ENCODE peak calls at places on chromosomes 5 and 9, in six cellular contexts. V is neuronal stem cell, C is right atrium auricular region, B is thyroid gland, W is mammary epithelial cell, I is lung. F is an unnamed sample.

GRCh38 chr9:75788006-75788634 is 102.4 kb upstream of the PCSK5 start:
- DNase-seq in V (no peak), C (no peak), B (no peak), W (no peak), I (no peak), F (peak; percentile 78)

GRCh38 chr5:173615884-173616576 is 420 bp downstream of the BOD1 start:
- DNase-seq in V (peak; percentile 72), C (peak; percentile 67), B (peak; percentile 70), W (peak; percentile 66), I (peak; percentile 66), F (peak; percentile 78)

GRCh38 chr9:6414291-6414690 is 1.3 kb downstream of the UHRF2 start:
- DNase-seq in V (no peak), C (no peak), B (peak; percentile 21), W (peak; percentile 37), I (no peak), F (no peak)

GRCh38 chr5:157785781-157786180 is 42.3 kb downstream of the LSM11 start:
- DNase-seq in V (no peak), C (no peak), B (no peak), W (no peak), I (no peak), F (no peak)

GRCh38 chr9:133584559-133585476 is 24.4 kb downstream of the FAM163B start:
- DNase-seq in V (no peak), C (no peak), B (no peak), W (no peak), I (no peak), F (peak; percentile 56)

GRCh38 chr5:78953092-78953800 is 31.9 kb downstream of the ARSB start:
- DNase-seq in V (no peak), C (no peak), B (no peak), W (peak; percentile 75), I (no peak), F (no peak)

GRCh38 chr5:41921874-41922273 is 3.2 kb upstream of the FBXO4 start:
- DNase-seq in V (no peak), C (no peak), B (no peak), W (peak; percentile 53), I (no peak), F (peak; percentile 9)

GRCh38 chr9:121557581-121558422 is 58.2 kb upstream of the GGTA1 start:
- DNase-seq in V (peak; percentile 30), C (peak; percentile 82), B (peak; percentile 22), W (peak; percentile 83), I (peak; percentile 61), F (peak; percentile 81)

GRCh38 chr9:86856259-86856658 is 91.0 kb downstream of the GAS1 start:
- DNase-seq in V (no peak), C (no peak), B (no peak), W (no peak), I (no peak), F (no peak)

GRCh38 chr5:103283120-103283519 is 24.6 kb downstream of the MACIR start:
- DNase-seq in V (no peak), C (no peak), B (no peak), W (no peak), I (no peak), F (no peak)

GRCh38 chr5:67003906-67004729 is 192.5 kb downstream of the CD180 start:
- DNase-seq in V (peak; percentile 53), C (peak; percentile 95), B (peak; percentile 88), W (peak; percentile 97), I (peak; percentile 87), F (peak; percentile 75)

GRCh38 chr9:4375424-4376195 is 75.7 kb upstream of the GLIS3 start:
- DNase-seq in V (peak; percentile 27), C (no peak), B (no peak), W (peak; percentile 56), I (no peak), F (no peak)

GRCh38 chr5:80973027-80973426 is 12.9 kb downstream of the RASGRF2 start:
- DNase-seq in V (no peak), C (no peak), B (no peak), W (no peak), I (no peak), F (no peak)

GRCh38 chr9:69331444-69331843 is 6.4 kb downstream of the ENTREP1 start:
- DNase-seq in V (no peak), C (no peak), B (no peak), W (peak; percentile 73), I (no peak), F (no peak)

GRCh38 chr5:132381614-132382013 is 12.1 kb downstream of the SLC22A5 start:
- DNase-seq in V (no peak), C (no peak), B (no peak), W (no peak), I (no peak), F (no peak)

GRCh38 chr5:103092676-103093075 is 27.3 kb downstream of the GIN1 start:
- DNase-seq in V (no peak), C (no peak), B (no peak), W (no peak), I (no peak), F (no peak)

GRCh38 chr5:119629339-119629738 is at the start of gene FAM170A:
- DNase-seq in V (no peak), C (no peak), B (no peak), W (no peak), I (no peak), F (no peak)

GRCh38 chr9:105405514-105406131 is 42.2 kb upstream of the FSD1L start:
- DNase-seq in V (no peak), C (no peak), B (no peak), W (peak; percentile 22), I (no peak), F (no peak)

GRCh38 chr5:68780299-68780960 is 313.4 kb upstream of the SLC30A5 start:
- DNase-seq in V (no peak), C (no peak), B (no peak), W (peak; percentile 2), I (no peak), F (no peak)

GRCh38 chr9:114366334-114367128 is 21.3 kb downstream of the AKNA start:
- DNase-seq in V (no peak), C (no peak), B (no peak), W (peak; percentile 21), I (no peak), F (peak; percentile 26)

GRCh38 chr5:19874811-19875210 is 113.2 kb downstream of the CDH18 start:
- DNase-seq in V (no peak), C (no peak), B (no peak), W (no peak), I (no peak), F (no peak)

GRCh38 chr9:98455957-98456621 is 200.6 kb upstream of the TBC1D2 start:
- DNase-seq in V (no peak), C (no peak), B (peak; percentile 64), W (peak; percentile 80), I (no peak), F (peak; percentile 46)

GRCh38 chr5:78587775-78588291 is 60.7 kb downstream of the LHFPL2 start:
- DNase-seq in V (no peak), C (no peak), B (no peak), W (no peak), I (no peak), F (peak; percentile 41)

GRCh38 chr5:178137991-178138390 is 7.2 kb downstream of the RMND5B start:
- DNase-seq in V (no peak), C (no peak), B (no peak), W (no peak), I (no peak), F (no peak)

GRCh38 chr9:6715755-6716643 is 41.8 kb upstream of the KDM4C start:
- DNase-seq in V (no peak), C (no peak), B (peak; percentile 77), W (no peak), I (peak; percentile 62), F (no peak)

GRCh38 chr9:2021731-2022130 is 6.6 kb downstream of the SMARCA2 start:
- DNase-seq in V (no peak), C (no peak), B (no peak), W (no peak), I (no peak), F (no peak)

GRCh38 chr9:2023042-2023441 is 7.9 kb downstream of the SMARCA2 start:
- DNase-seq in V (no peak), C (no peak), B (no peak), W (no peak), I (no peak), F (no peak)

GRCh38 chr9:2022560-2022959 is 7.4 kb downstream of the SMARCA2 start:
- DNase-seq in V (no peak), C (no peak), B (no peak), W (no peak), I (no peak), F (no peak)

GRCh38 chr9:2024888-2025781 is 10.0 kb downstream of the SMARCA2 start:
- DNase-seq in V (no peak), C (no peak), B (no peak), W (no peak), I (no peak), F (no peak)

DNA sequence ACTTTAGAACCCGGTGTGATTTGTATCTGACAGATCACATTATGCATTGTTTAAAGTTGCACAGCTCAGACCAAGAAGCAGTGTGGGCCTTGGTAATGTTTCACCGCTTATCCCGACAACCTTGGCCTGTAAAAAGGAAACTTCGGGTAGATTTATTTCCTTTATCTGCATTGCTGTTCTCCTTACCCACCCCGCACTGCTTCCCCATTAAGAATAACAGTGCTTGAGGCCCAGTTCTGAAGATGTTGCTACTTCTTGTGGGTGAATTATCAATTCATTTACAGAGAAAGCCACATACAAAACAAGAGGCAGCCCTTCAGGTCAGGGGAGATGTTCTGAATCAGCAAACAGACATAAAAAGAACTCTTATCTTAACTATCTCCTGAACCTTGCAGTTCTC is 8.4 kb downstream of the SMARCA2 start:
- DNase-seq in V (no peak), C (no peak), B (no peak), W (no peak), I (no peak), F (no peak)
- H3K4me3 ChIP-seq in V (no peak overlapping the region), C (no peak overlapping the region), B (no peak overlapping the region), W (no peak overlapping the region), I (no peak overlapping the region), F (no peak overlapping the region)

DNA sequence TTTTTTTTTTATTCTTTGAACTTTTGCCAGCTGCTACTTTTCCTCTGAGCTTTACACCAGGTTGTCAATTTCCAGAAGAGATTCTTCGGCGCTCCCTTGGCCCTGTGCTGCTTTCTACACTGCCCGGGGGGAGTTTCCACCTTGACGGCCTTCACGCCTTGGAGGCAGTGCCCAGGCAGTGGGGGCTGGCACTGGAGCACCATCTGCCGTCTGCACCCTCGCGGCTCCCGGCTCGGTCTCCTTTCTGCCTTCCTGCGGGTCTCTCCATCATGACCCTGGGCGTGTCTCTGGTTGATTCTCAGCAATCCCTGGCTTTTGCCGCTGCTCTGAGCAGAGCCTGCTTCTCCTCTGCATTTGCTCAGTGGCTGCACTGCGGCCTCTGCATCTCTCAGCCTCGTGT is 2.9 kb downstream of the SLC6A18 start:
- DNase-seq in V (no peak), C (no peak), B (no peak), W (no peak), I (no peak), F (no peak)
- H3K9me3 ChIP-seq in V (no peaks in the 10 kb centered on the region), C (no peaks in the 10 kb centered on the region), B (no peaks in the 10 kb centered on the region), W (peaks cover 5% of the 10 kb centered on the region), I (no peaks in the 10 kb centered on the region), F (no peaks in the 10 kb centered on the region)

DNA sequence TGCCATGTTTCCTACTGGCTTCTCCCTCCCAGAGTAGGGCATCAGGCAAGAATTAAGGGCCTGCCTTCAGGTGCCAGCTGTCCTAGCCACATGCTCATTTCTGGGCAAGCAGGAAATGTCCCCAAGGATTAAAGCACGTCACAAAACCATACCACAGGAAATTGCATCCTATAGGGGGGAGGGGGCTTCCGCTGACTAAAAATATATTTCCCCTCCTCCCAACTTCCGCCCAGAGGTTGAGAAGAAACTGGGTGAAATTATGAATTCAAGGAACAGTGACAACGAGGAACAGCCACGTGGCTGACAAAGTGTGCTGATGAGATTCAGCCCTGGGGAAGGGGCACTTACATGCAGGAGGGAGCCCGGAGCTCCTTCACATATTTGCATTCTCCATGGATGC is 4.1 kb downstream of the HBEGF start:
- DNase-seq in V (no peak), C (no peak), B (no peak), W (no peak), I (no peak), F (no peak)
- H3K4me3 ChIP-seq in V (no peak overlapping the region), C (peak overlapping the region; percentile 13), B (no peak overlapping the region), W (no peak overlapping the region), I (no peak overlapping the region), F (no peak overlapping the region)

GRCh38 chr9:15889555-15889954 is 336.7 kb downstream of the CCDC171 start:
- DNase-seq in V (no peak), C (no peak), B (no peak), W (peak; percentile 4), I (no peak), F (no peak)
- H3K9me3 ChIP-seq in V (no peaks in the 10 kb centered on the region), C (no peaks in the 10 kb centered on the region), B (no peaks in the 10 kb centered on the region), W (no peaks in the 10 kb centered on the region), I (no peaks in the 10 kb centered on the region), F (peaks cover 17% of the 10 kb centered on the region)